ENCODE peak calls at places on chromosomes 6 and 20, in seven cellular contexts. P, L, W, S, T, B and F are unnamed samples. For H3K4me1, the result is how much of the 10 kb centered on the place peaks cover.

GRCh38 chr6:155154158-155154830 is 109.5 kb upstream of the CLDN20 start:
- DNase-seq in P (peak), L (no peak), W (no peak), S (peak), T (no peak), B (no peak), F (no peak)

GRCh38 chr20:50788045-50788867 is 6.6 kb upstream of the BCAS4 start:
- DNase-seq in P (peak), L (no peak), W (no peak), S (peak), T (no peak), B (peak), F (no peak)

GRCh38 chr6:159714404-159714803 is 12.9 kb upstream of the WTAP start:
- DNase-seq in P (no peak), L (no peak), W (no peak), S (no peak), T (no peak), B (no peak), F (no peak)

GRCh38 chr6:101386982-101387381 is 6.5 kb upstream of the GRIK2 start:
- DNase-seq in P (no peak), L (no peak), W (no peak), S (peak), T (no peak), B (no peak), F (no peak)

GRCh38 chr20:41177636-41178035 is 40.3 kb downstream of the PLCG1 start:
- DNase-seq in P (peak), L (peak), W (no peak), S (peak), T (no peak), B (peak), F (no peak)

GRCh38 chr20:50575869-50576720 is 65.9 kb downstream of the PTPN1 start:
- DNase-seq in P (peak), L (peak), W (peak), S (peak), T (no peak), B (peak), F (peak)

GRCh38 chr6:27280064-27280539 is 32.0 kb downstream of the POM121L2 start:
- DNase-seq in P (no peak), L (no peak), W (no peak), S (peak), T (no peak), B (no peak), F (no peak)

GRCh38 chr6:108565893-108566292 is 5.2 kb downstream of the FOXO3 start:
- DNase-seq in P (peak), L (peak), W (no peak), S (no peak), T (peak), B (peak), F (no peak)

GRCh38 chr6:89976141-89977020 is 82.1 kb downstream of the GJA10 start:
- DNase-seq in P (no peak), L (no peak), W (no peak), S (no peak), T (no peak), B (no peak), F (no peak)

GRCh38 chr6:11066505-11067347 is 22.6 kb upstream of the ELOVL2 start:
- DNase-seq in P (no peak), L (no peak), W (no peak), S (no peak), T (no peak), B (no peak), F (no peak)

DNA sequence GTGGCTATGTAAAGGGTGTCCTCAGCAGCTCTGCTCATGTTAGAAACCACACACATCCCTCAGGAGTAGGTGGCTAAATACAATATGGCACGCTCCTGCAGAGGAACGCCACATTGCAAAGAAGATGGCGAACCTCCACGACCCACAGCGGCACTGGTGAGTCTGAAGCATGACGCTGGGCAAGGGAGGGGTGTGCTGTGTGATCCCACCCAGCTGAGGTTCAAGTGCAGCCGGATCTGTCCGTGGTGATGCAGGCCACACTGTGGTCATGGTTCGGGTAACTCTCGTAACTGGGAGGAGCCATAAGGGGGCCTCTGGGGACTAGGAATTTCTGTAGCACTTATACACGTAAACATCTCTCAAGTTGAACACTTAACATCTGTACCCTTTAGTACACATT is 23.4 kb upstream of the APMAP start:
- DNase-seq in P (no peak), L (no peak), W (no peak), S (no peak), T (no peak), B (no peak), F (no peak)
- H3K4me1 ChIP-seq in P (under half), L (under half), W (under half), S (under half), T (half or more), B (under half), F (under half)

DNA sequence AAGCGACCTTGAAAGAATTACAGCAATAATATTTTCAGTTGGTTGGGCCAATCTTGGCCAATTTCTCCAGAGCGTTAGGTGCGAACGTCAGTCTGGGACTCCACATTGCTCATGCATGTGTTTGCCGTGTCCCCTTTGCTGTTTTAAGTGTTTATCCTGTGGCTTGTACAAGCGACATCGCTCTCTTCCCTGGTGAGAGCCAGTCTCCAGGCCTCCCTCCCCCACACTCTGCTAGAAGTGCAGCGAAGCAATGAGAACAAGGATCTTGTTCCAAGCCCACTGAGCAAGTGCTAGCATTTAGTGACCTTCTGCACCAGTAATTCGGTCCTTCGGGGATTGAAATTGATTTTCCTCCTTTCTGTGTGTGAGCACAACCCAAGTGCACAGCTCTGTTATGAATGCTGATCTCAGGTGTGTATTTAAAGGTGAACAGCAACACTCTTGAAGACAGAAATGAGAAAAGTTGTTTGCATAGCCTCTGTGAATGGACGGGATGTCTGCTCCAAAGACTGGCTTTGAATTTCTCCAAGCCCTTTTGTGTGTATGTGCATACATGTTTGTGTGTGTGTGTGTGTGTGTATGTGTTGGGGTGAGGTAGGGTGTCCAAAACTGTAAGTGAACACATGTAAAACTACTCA is 29.0 kb downstream of the CD83 start:
- DNase-seq in P (no peak), L (no peak), W (no peak), S (no peak), T (no peak), B (no peak), F (no peak)
- H3K4me3 ChIP-seq in P (no peak), L (no peak), W (no peak), S (no peak), T (no peak), B (no peak), F (no peak)

GRCh38 chr6:144343736-144344428 is 58.7 kb downstream of the UTRN start:
- DNase-seq in P (no peak), L (peak), W (peak), S (no peak), T (peak), B (no peak), F (peak)
- H3K4me1 ChIP-seq in P (under half), L (half or more), W (under half), S (under half), T (under half), B (half or more), F (half or more)

GRCh38 chr20:610130-611046 is at the start of gene TCF15:
- DNase-seq in P (no peak), L (peak), W (no peak), S (peak), T (no peak), B (peak), F (no peak)
- H3K4me3 ChIP-seq in P (no peak), L (peak), W (no peak), S (peak), T (no peak), B (no peak), F (no peak)

DNA sequence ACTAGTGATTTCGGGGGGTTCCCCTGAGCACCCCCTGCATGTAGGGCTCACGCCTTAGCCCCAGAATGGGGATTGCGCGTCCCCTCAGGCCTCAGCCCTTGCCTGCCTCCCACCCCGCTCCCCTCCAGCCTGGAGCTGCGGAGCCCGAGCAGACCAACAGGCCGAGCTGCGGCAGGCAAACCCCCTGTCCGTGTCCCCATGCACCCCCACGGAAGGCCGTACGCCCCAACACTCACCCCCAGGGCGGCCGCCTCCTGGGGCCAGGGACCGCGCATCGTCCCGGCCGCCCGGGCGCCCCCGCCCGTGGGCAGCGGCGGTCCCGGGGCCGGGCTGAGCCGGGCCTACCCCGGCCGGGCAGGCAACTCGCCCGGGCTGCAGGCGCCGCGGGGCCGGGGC is 1.2 kb upstream of the KCNB1 start:
- DNase-seq in P (no peak), L (no peak), W (no peak), S (no peak), T (no peak), B (no peak), F (no peak)
- H3K4me1 ChIP-seq in P (under half), L (under half), W (under half), S (under half), T (under half), B (under half), F (under half)

GRCh38 chr20:58237318-58238182 is 9.1 kb upstream of the ANKRD60 start:
- DNase-seq in P (no peak), L (no peak), W (no peak), S (no peak), T (no peak), B (no peak), F (no peak)
- H3K4me3 ChIP-seq in P (no peak), L (no peak), W (peak), S (no peak), T (no peak), B (no peak), F (no peak)

GRCh38 chr20:5116875-5117274 is 2.9 kb downstream of the PCNA start:
- DNase-seq in P (no peak), L (no peak), W (no peak), S (no peak), T (no peak), B (no peak), F (no peak)
- H3K4me1 ChIP-seq in P (under half), L (under half), W (under half), S (under half), T (under half), B (under half), F (under half)

GRCh38 chr6:95517004-95517403 is 60.3 kb upstream of the MANEA start:
- DNase-seq in P (no peak), L (no peak), W (no peak), S (peak), T (no peak), B (no peak), F (no peak)

GRCh38 chr6:95515975-95516374 is 61.4 kb upstream of the MANEA start:
- DNase-seq in P (no peak), L (no peak), W (no peak), S (peak), T (no peak), B (no peak), F (no peak)

GRCh38 chr6:95511404-95511803 is 65.9 kb upstream of the MANEA start:
- DNase-seq in P (no peak), L (no peak), W (no peak), S (no peak), T (no peak), B (no peak), F (no peak)
- H3K4me3 ChIP-seq in P (no peak), L (no peak), W (no peak), S (no peak), T (no peak), B (no peak), F (no peak)

DNA sequence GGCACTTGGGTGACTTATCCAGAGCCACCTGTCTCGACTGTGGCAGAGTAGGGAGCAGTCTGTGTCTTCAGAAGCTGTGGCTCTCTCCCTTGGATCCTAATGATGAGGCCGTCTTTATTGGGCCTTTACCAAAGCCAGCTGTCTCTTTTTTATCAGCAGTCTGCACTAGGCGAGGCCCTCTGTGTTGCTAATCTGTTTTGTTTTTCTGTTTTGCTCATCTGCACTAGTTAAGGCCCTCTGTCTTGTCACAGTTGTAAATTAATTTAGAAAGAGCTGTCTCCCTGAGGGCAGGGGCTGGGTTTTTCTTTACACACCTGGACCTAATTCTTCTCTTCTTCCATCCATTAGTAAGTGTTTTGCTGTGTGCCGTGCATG is 45.0 kb downstream of the CDS2 start:
- DNase-seq in P (no peak), L (no peak), W (no peak), S (no peak), T (no peak), B (no peak), F (no peak)
- H3K4me1 ChIP-seq in P (under half), L (half or more), W (under half), S (under half), T (under half), B (half or more), F (under half)